ENCODE peak calls at places on chromosomes 11 and 22, in five cellular contexts. R is endodermal cell, Z is Peyer's patch, O is brain microvascular endothelial cell, G is HL-60. C is an unnamed sample.

GRCh38 chr11:13183094-13183825 is 94.3 kb upstream of the BMAL1 start:
- DNase-seq in O (peak), Z (peak), G (no peak), R (no peak), C (peak)

GRCh38 chr11:35980646-35981402 is 37.0 kb downstream of the LDLRAD3 start:
- DNase-seq in G (no peak), O (peak), Z (no peak), R (no peak), C (no peak)

GRCh38 chr11:124662111-124662510 is 11.4 kb downstream of the SIAE start:
- DNase-seq in O (no peak), G (no peak), Z (no peak), R (no peak), C (no peak)

GRCh38 chr11:12461516-12461915 is 84.1 kb downstream of the PARVA start:
- DNase-seq in Z (no peak), R (peak), G (no peak), O (no peak), C (no peak)

GRCh38 chr11:8060801-8061554 is 20.0 kb upstream of the TUB start:
- DNase-seq in O (peak), Z (no peak), R (no peak), G (no peak), C (peak)

GRCh38 chr11:92266821-92267220 is 42.2 kb downstream of the FAT3 start:
- DNase-seq in G (no peak), Z (peak), O (no peak), R (no peak), C (no peak)

GRCh38 chr11:111668980-111669379 is 66.7 kb downstream of the SIK2 start:
- DNase-seq in R (no peak), G (no peak), O (no peak), Z (no peak), C (no peak)

GRCh38 chr22:39234867-39235687 is 9.7 kb downstream of the PDGFB start:
- DNase-seq in O (no peak), R (no peak), G (no peak), Z (peak), C (no peak)

GRCh38 chr22:23117890-23118646 is 23.7 kb downstream of the RSPH14 start:
- DNase-seq in R (no peak), G (no peak), O (no peak), Z (no peak), C (no peak)

GRCh38 chr11:94017446-94017845 is 3.7 kb upstream of the HEPHL1 start:
- DNase-seq in O (no peak), R (no peak), G (no peak), Z (no peak), C (no peak)

GRCh38 chr11:17238377-17238776 is 30.6 kb upstream of the PIK3C2A start:
- DNase-seq in R (no peak), Z (no peak), G (no peak), O (no peak), C (no peak)

GRCh38 chr11:47443028-47443700 is 5.8 kb downstream of the RAPSN start:
- DNase-seq in G (no peak), Z (no peak), O (no peak), R (no peak), C (no peak)
- TF ChIP-seq CTCF in G (no peak), Z (no peak), O (no peak), R (peak), C (peak)

GRCh38 chr11:67397536-67397935 is 4.1 kb downstream of the PPP1CA start:
- DNase-seq in Z (peak), O (no peak), R (no peak), G (no peak), C (no peak)
- TF ChIP-seq CTCF in Z (no peak), O (no peak), R (no peak), G (no peak), C (no peak)

DNA sequence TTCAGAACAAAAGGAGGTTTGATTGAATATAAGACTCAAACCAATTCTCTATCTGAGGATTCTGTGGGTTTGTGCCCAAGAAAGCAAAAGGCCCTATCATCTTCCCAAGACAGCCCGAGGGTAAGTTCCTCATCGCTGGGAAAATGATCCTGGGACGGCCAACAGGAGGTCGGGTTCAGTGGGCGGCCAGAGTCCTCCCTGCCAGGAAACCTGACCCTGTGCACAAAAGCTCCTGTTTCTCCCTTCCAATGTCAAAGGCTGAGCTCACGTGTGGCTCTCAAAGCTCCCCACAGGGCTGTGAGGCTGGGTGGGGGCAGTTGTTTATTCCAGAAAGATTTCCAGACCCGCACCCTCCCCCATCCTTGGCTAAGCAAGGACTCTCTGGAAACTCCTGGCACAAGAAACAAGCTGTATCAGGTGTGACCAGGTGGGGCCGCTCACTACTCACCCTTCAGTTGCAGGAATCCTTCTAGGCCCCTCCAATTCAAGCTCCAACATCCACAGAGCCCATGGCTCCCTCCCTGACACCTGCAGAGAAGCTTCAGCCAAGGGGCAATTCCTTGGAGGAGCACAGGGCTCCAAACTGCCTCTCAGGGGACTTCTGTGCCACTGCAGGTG is 131.9 kb downstream of the SHANK2 start:
- DNase-seq in O (no peak), Z (no peak), G (no peak), R (peak), C (peak)
- TF ChIP-seq CTCF in O (no peak), Z (no peak), G (no peak), R (peak), C (no peak)

DNA sequence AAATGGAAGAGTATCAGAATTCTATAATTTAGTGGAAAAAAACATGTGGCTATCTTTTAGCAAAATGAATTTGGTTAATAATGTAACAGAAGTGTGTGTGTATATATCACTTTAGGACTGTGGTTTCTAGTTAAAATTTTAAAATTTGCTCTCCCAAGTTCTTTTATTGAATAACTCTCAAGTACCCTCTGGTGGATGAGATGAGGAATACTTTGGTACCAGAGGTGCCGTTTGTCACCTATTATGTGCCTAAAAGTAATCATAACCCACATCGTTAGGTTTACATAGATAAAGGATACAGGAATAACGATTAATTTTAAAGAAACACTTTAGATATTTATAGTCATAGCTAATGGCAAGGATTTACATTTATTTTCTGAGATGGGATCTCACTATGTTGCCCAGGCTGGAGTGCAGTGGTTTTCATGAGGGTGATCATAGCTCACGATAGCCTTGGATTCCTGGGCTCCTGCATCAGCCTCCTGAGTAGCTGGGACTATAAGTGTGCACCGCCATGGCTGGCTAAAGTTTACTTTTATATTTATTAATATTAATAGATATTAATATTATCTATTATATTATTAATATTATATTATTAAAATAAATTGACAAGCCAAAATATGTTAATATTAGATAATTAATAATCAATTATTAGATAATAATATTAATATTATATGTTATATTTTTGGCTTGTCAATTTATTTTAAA is 66.7 kb upstream of the CAPRIN1 start:
- DNase-seq in Z (no peak), O (no peak), R (no peak), G (no peak), C (peak)
- TF ChIP-seq CTCF in Z (no peak), O (peak), R (peak), G (peak), C (peak)

DNA sequence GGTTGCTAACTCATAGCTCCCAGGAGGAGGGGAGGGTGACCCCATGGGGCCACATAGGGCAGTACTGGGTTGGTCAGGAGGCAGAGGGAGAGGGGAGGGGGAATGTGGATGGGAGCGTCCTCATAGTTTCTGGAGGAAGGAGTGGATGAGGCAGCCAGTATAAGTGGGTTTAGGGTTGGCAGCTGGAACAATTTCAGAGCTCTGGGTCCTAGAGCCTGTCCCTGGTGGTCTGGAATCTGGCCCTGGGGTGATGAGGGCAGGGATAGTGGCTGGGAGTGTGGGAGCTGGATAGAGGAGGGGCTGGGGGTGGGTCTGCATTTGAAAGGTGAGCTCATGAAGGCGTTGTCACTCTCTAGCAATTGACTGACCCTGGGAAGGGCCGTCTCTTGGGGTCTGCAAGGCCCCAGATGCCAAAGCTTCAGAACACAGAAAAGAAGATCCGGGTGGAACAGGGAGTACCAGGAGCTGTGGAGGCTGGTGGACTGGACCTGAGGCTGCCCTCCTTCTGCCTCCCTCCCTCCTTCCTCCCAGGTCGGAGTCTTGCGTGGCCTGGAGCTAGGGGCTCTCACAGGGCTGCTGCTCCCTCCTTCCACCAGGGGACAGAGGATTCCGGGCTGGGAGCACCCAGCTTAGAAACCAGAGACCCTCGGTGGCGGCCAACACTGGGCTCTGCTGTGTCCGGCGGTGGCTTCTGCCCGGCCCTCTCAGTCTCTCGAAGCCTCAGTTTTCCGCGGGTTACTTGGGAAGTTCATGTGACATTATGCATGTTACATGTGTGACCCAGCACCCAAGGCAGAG is 5.5 kb upstream of the MRGPRG start:
- DNase-seq in O (no peak), R (peak), G (no peak), Z (no peak), C (no peak)
- TF ChIP-seq CTCF in O (no peak), R (peak), G (no peak), Z (no peak), C (no peak)

DNA sequence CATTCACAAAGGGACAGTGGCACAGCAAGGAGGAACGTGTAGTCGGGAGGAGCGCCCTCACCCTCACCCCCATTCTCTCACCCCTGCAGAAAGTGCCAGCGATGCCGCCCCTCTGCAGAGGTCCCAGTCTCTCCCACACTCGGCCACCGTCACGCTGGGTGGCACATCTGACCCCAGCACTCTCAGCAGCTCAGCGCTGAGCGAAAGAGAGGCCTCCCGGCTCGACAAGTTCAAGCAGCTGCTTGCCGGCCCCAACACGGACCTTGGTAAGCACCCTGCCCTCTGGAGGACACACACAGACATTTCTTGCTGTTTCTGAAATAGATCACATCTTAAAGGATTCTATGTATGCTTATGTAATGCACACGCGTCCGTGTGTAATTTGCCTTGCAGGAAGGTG is 34.9 kb downstream of the TBC1D22A start:
- DNase-seq in R (peak), G (no peak), Z (peak), O (peak), C (peak)
- TF ChIP-seq CTCF in R (peak), G (peak), Z (no peak), O (peak), C (peak)

DNA sequence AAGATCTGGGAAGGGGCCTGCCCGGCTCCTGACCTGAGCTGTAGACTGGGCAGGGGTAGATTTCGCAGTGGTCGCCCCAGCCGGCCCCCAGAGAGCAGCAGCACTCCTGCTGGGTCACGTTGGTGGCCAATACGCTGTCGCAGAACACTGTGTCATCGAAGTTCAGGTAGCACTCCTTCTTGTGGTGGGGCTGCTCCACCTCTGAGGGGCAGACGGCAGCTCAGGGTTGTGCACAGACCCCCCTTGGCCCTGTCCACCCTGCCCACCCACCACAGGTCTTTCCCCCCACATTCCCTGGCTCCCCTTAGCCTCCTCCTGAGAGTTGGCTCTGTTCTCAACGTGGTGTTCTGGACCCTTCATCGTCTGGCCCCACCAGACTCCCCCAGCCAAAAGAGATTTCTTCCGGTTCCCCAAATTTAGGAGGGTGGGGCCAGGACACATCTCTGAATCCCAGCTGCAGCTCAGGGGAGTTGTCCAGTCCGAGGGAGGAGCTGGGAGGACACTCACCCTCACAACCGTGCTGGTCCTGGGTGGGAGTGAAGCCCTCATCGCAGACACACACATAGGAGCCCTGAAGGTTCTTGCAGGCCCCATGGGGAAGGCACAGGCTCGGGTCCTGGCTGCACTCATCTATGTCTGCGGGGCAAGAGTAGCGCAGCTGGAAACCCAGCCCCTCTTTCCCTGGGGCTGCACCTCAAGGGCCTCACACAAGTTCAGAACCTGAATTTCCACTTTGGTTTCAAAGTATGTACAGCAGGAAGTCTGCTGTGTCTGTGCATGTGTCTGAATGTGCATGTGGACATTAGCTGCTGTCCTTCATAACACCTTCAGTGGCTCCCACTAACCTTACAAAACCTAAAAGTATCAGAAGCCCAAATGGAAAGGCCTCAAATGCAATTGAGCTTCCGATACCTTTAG is 16.5 kb downstream of the SCYL1 start:
- DNase-seq in O (no peak), G (no peak), Z (no peak), R (no peak), C (no peak)
- TF ChIP-seq CTCF in O (no peak), G (no peak), Z (no peak), R (no peak), C (no peak)

GRCh38 chr11:3380706-3381570 is 2.0 kb upstream of the ZNF195 start:
- DNase-seq in O (peak), R (peak), G (no peak), Z (no peak), C (peak)

GRCh38 chr11:3381794-3382193 is 2.8 kb upstream of the ZNF195 start:
- DNase-seq in O (no peak), R (no peak), G (no peak), Z (no peak), C (no peak)

GRCh38 chr11:3378426-3379423 is at the start of gene ZNF195:
- DNase-seq in Z (peak), O (peak), G (peak), R (peak), C (peak)

GRCh38 chr11:3382613-3383275 is 3.8 kb upstream of the ZNF195 start:
- DNase-seq in Z (no peak), G (no peak), O (no peak), R (no peak), C (no peak)
- TF ChIP-seq CTCF in Z (no peak), G (no peak), O (no peak), R (no peak), C (no peak)

GRCh38 chr11:64153831-64154230 is 12.1 kb downstream of the MACROD1 start:
- DNase-seq in Z (no peak), O (no peak), R (peak), G (no peak), C (no peak)
- TF ChIP-seq CTCF in Z (no peak), O (no peak), R (no peak), G (no peak), C (no peak)

GRCh38 chr11:42778193-42778592 is 533.6 kb upstream of the API5 start:
- DNase-seq in R (peak), G (no peak), Z (no peak), O (no peak), C (no peak)
- TF ChIP-seq CTCF in R (peak), G (no peak), Z (no peak), O (no peak), C (no peak)

C was measured in HFFc6.